ENCODE peak calls at places on chromosomes 12 and 14, in eight cellular contexts. One of them, this sample, is unnamed.

GRCh38 chr12:127923501-127923900 is 343.5 kb upstream of the TMEM132C start:
- DNase-seq in H1: no peak
- DNase-seq in endodermal cell: no peak
- DNase-seq in brain microvascular endothelial cell: no peak
- DNase-seq in GM06990: no peak
- DNase-seq in fibroblast of the aortic adventitia: no peak
- DNase-seq in IMR-90: no peak
- DNase-seq in mucosa of descending colon: no peak
- DNase-seq in this sample: no peak

GRCh38 chr12:50057000-50057841 is at the start of gene ASIC1:
- DNase-seq in GM06990: peak
- DNase-seq in endodermal cell: peak
- DNase-seq in fibroblast of the aortic adventitia: peak
- DNase-seq in brain microvascular endothelial cell: peak
- DNase-seq in IMR-90: peak
- DNase-seq in mucosa of descending colon: peak
- DNase-seq in H1: no peak
- DNase-seq in this sample: peak

GRCh38 chr14:35712466-35712865 is 96.6 kb downstream of the RALGAPA1 start:
- DNase-seq in GM06990: no peak
- DNase-seq in mucosa of descending colon: no peak
- DNase-seq in H1: no peak
- DNase-seq in IMR-90: no peak
- DNase-seq in endodermal cell: no peak
- DNase-seq in brain microvascular endothelial cell: no peak
- DNase-seq in fibroblast of the aortic adventitia: no peak
- DNase-seq in this sample: no peak

GRCh38 chr12:78002878-78003277 is 172.2 kb downstream of the NAV3 start:
- DNase-seq in IMR-90: peak
- DNase-seq in fibroblast of the aortic adventitia: peak
- DNase-seq in brain microvascular endothelial cell: no peak
- DNase-seq in mucosa of descending colon: no peak
- DNase-seq in H1: no peak
- DNase-seq in endodermal cell: no peak
- DNase-seq in GM06990: no peak
- DNase-seq in this sample: no peak

GRCh38 chr14:79363291-79363690 is 848.0 kb downstream of the DIO2 start:
- DNase-seq in mucosa of descending colon: no peak
- DNase-seq in H1: no peak
- DNase-seq in IMR-90: no peak
- DNase-seq in brain microvascular endothelial cell: no peak
- DNase-seq in endodermal cell: no peak
- DNase-seq in GM06990: no peak
- DNase-seq in fibroblast of the aortic adventitia: no peak
- DNase-seq in this sample: no peak

GRCh38 chr14:103055693-103056092 is 1.7 kb downstream of the CDC42BPB start:
- DNase-seq in IMR-90: peak
- DNase-seq in endodermal cell: no peak
- DNase-seq in mucosa of descending colon: no peak
- DNase-seq in GM06990: no peak
- DNase-seq in brain microvascular endothelial cell: no peak
- DNase-seq in H1: no peak
- DNase-seq in fibroblast of the aortic adventitia: peak
- DNase-seq in this sample: no peak

GRCh38 chr14:70707138-70708038 is 65.7 kb downstream of the TTC9 start:
- DNase-seq in mucosa of descending colon: no peak
- DNase-seq in endodermal cell: peak
- DNase-seq in H1: no peak
- DNase-seq in fibroblast of the aortic adventitia: peak
- DNase-seq in IMR-90: peak
- DNase-seq in GM06990: peak
- DNase-seq in brain microvascular endothelial cell: peak
- DNase-seq in this sample: peak

GRCh38 chr12:57151741-57152407 is 4.5 kb upstream of the LRP1-AS start:
- DNase-seq in brain microvascular endothelial cell: peak
- DNase-seq in H1: no peak
- DNase-seq in fibroblast of the aortic adventitia: peak
- DNase-seq in endodermal cell: no peak
- DNase-seq in GM06990: no peak
- DNase-seq in mucosa of descending colon: no peak
- DNase-seq in IMR-90: peak
- DNase-seq in this sample: peak

GRCh38 chr12:93002278-93003054 is 73.4 kb upstream of the EEA1 start:
- DNase-seq in brain microvascular endothelial cell: peak
- DNase-seq in fibroblast of the aortic adventitia: peak
- DNase-seq in endodermal cell: no peak
- DNase-seq in IMR-90: peak
- DNase-seq in GM06990: no peak
- DNase-seq in mucosa of descending colon: no peak
- DNase-seq in H1: no peak
- DNase-seq in this sample: peak

GRCh38 chr12:1216560-1216959 is 225.5 kb downstream of the ERC1 start:
- DNase-seq in brain microvascular endothelial cell: no peak
- DNase-seq in endodermal cell: no peak
- DNase-seq in H1: no peak
- DNase-seq in fibroblast of the aortic adventitia: no peak
- DNase-seq in mucosa of descending colon: no peak
- DNase-seq in GM06990: no peak
- DNase-seq in IMR-90: no peak
- DNase-seq in this sample: peak

GRCh38 chr12:1217191-1217949 is 226.3 kb downstream of the ERC1 start:
- DNase-seq in fibroblast of the aortic adventitia: peak
- DNase-seq in IMR-90: peak
- DNase-seq in brain microvascular endothelial cell: peak
- DNase-seq in mucosa of descending colon: no peak
- DNase-seq in H1: no peak
- DNase-seq in endodermal cell: no peak
- DNase-seq in GM06990: no peak
- DNase-seq in this sample: peak

GRCh38 chr12:1220127-1221092 is 229.4 kb downstream of the ERC1 start:
- DNase-seq in fibroblast of the aortic adventitia: peak
- DNase-seq in endodermal cell: no peak
- DNase-seq in brain microvascular endothelial cell: no peak
- DNase-seq in mucosa of descending colon: peak
- DNase-seq in GM06990: no peak
- DNase-seq in H1: no peak
- DNase-seq in IMR-90: no peak
- DNase-seq in this sample: no peak

GRCh38 chr12:1222858-1223644 is 232.0 kb downstream of the ERC1 start:
- DNase-seq in brain microvascular endothelial cell: no peak
- DNase-seq in IMR-90: no peak
- DNase-seq in H1: no peak
- DNase-seq in endodermal cell: no peak
- DNase-seq in GM06990: no peak
- DNase-seq in mucosa of descending colon: no peak
- DNase-seq in fibroblast of the aortic adventitia: no peak
- DNase-seq in this sample: no peak

DNA sequence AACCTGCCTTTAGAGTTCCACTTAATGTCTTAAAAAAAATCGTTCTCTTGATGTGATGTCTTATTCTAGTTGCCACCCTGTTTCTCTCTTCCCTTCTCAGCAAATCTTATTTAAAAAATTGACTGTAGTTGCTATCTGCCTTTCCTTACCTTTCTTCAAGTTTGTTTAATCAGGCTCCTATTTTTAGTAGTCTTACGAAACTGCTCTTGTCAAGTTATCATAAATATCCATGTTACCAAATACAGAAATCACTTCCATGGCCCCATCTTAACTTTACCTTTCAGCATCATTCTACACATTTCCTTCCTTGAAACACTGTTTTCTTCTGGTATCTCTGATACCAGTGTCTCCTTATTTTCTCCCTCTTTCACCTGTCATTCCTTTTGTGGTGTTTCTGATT is 227.3 kb downstream of the ERC1 start:
- DNase-seq in fibroblast of the aortic adventitia: no peak
- DNase-seq in IMR-90: no peak
- DNase-seq in endodermal cell: no peak
- DNase-seq in brain microvascular endothelial cell: no peak
- DNase-seq in H1: no peak
- DNase-seq in GM06990: no peak
- DNase-seq in mucosa of descending colon: no peak
- DNase-seq in this sample: no peak
- H3K4me3 ChIP-seq in fibroblast of the aortic adventitia: no peak
- H3K4me3 ChIP-seq in IMR-90: no peak
- H3K4me3 ChIP-seq in endodermal cell: no peak
- H3K4me3 ChIP-seq in brain microvascular endothelial cell: no peak
- H3K4me3 ChIP-seq in H1: no peak
- H3K4me3 ChIP-seq in GM06990: no peak
- H3K4me3 ChIP-seq in mucosa of descending colon: no peak
- H3K4me3 ChIP-seq in this sample: no peak

GRCh38 chr14:83004456-83005006 is 1470.9 kb upstream of the SEL1L start:
- DNase-seq in IMR-90: no peak
- DNase-seq in GM06990: no peak
- DNase-seq in endodermal cell: peak
- DNase-seq in fibroblast of the aortic adventitia: no peak
- DNase-seq in H1: no peak
- DNase-seq in mucosa of descending colon: no peak
- DNase-seq in brain microvascular endothelial cell: no peak
- DNase-seq in this sample: no peak

DNA sequence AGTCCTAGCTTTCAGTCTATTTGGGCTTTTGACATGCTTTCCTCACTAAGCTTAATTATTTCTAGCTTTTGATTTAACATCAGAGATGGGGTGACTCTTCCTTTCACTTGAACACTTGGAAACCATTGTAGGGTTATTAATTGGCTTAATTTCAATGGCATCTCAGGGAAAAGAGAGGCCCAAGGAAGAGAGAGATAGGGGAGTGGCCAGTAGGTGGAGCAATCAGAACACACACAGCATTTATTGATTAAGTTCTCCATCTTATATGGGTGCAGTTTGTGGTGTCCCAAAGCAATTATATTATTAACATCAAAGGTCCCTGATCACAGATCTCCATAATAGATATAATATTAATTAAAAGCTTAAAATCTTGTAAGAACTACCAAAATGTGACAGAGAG is 1466.1 kb upstream of the SEL1L start:
- DNase-seq in H1: peak
- DNase-seq in GM06990: no peak
- DNase-seq in endodermal cell: peak
- DNase-seq in IMR-90: peak
- DNase-seq in fibroblast of the aortic adventitia: no peak
- DNase-seq in mucosa of descending colon: no peak
- DNase-seq in brain microvascular endothelial cell: no peak
- DNase-seq in this sample: no peak
- TF ChIP-seq CTCF in H1: no peak
- TF ChIP-seq CTCF in GM06990: no peak
- TF ChIP-seq CTCF in endodermal cell: peak
- TF ChIP-seq CTCF in IMR-90: peak
- TF ChIP-seq CTCF in fibroblast of the aortic adventitia: no peak
- TF ChIP-seq CTCF in mucosa of descending colon: no peak
- TF ChIP-seq CTCF in brain microvascular endothelial cell: peak
- TF ChIP-seq CTCF in this sample: peak

GRCh38 chr12:110615171-110615570 is 1.2 kb downstream of the TCTN1 start:
- DNase-seq in endodermal cell: no peak
- DNase-seq in brain microvascular endothelial cell: no peak
- DNase-seq in GM06990: peak
- DNase-seq in mucosa of descending colon: no peak
- DNase-seq in IMR-90: no peak
- DNase-seq in fibroblast of the aortic adventitia: no peak
- DNase-seq in H1: no peak
- DNase-seq in this sample: no peak
- H3K4me3 ChIP-seq in endodermal cell: no peak
- H3K4me3 ChIP-seq in brain microvascular endothelial cell: no peak
- H3K4me3 ChIP-seq in GM06990: peak
- H3K4me3 ChIP-seq in mucosa of descending colon: no peak
- H3K4me3 ChIP-seq in IMR-90: no peak
- H3K4me3 ChIP-seq in fibroblast of the aortic adventitia: no peak
- H3K4me3 ChIP-seq in H1: no peak
- H3K4me3 ChIP-seq in this sample: no peak

DNA sequence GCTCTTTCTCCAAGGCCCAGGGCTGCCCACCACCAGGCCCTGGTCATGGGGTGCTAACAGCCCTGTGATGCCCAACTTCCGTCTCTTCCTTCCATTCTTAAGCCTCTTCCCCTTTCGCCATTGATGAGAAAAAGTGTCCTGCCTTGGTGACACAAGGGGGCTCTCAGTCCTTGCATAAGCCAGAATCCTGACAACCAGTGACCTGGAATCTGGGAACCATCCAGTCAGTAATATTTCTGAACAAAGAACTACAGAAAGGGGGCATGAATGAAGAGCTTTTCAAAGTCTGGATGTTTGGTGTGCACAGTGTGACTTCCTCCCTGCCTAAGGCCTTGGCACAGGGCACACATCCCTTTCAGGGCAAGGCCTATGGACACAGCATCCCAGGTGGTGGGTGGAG is 49.7 kb upstream of the GPATCH2L start:
- DNase-seq in IMR-90: no peak
- DNase-seq in H1: no peak
- DNase-seq in fibroblast of the aortic adventitia: no peak
- DNase-seq in brain microvascular endothelial cell: no peak
- DNase-seq in endodermal cell: no peak
- DNase-seq in GM06990: no peak
- DNase-seq in mucosa of descending colon: no peak
- DNase-seq in this sample: no peak
- TF ChIP-seq CTCF in IMR-90: peak
- TF ChIP-seq CTCF in H1: no peak
- TF ChIP-seq CTCF in fibroblast of the aortic adventitia: no peak
- TF ChIP-seq CTCF in brain microvascular endothelial cell: peak
- TF ChIP-seq CTCF in endodermal cell: peak
- TF ChIP-seq CTCF in GM06990: no peak
- TF ChIP-seq CTCF in mucosa of descending colon: no peak
- TF ChIP-seq CTCF in this sample: no peak

GRCh38 chr12:121181181-121181580 is 28.7 kb upstream of the P2RX4 start:
- DNase-seq in H1: no peak
- DNase-seq in fibroblast of the aortic adventitia: peak
- DNase-seq in brain microvascular endothelial cell: no peak
- DNase-seq in endodermal cell: no peak
- DNase-seq in GM06990: no peak
- DNase-seq in IMR-90: peak
- DNase-seq in mucosa of descending colon: no peak
- DNase-seq in this sample: no peak
- H3K4me3 ChIP-seq in H1: no peak
- H3K4me3 ChIP-seq in fibroblast of the aortic adventitia: no peak
- H3K4me3 ChIP-seq in brain microvascular endothelial cell: no peak
- H3K4me3 ChIP-seq in endodermal cell: no peak
- H3K4me3 ChIP-seq in GM06990: no peak
- H3K4me3 ChIP-seq in IMR-90: no peak
- H3K4me3 ChIP-seq in mucosa of descending colon: no peak
- H3K4me3 ChIP-seq in this sample: no peak

GRCh38 chr12:52362118-52362726 is 5.1 kb downstream of the KRT85 start:
- DNase-seq in GM06990: no peak
- DNase-seq in H1: no peak
- DNase-seq in brain microvascular endothelial cell: no peak
- DNase-seq in IMR-90: no peak
- DNase-seq in fibroblast of the aortic adventitia: no peak
- DNase-seq in endodermal cell: peak
- DNase-seq in mucosa of descending colon: no peak
- DNase-seq in this sample: no peak
- TF ChIP-seq CTCF in GM06990: peak
- TF ChIP-seq CTCF in H1: peak
- TF ChIP-seq CTCF in brain microvascular endothelial cell: peak
- TF ChIP-seq CTCF in IMR-90: no peak
- TF ChIP-seq CTCF in fibroblast of the aortic adventitia: no peak
- TF ChIP-seq CTCF in endodermal cell: peak
- TF ChIP-seq CTCF in mucosa of descending colon: no peak
- TF ChIP-seq CTCF in this sample: peak